ENCODE peak calls at places on chromosome 1, in seven cellular contexts. One of them, this sample, is unnamed.

GRCh38 chr1:31266547-31266946 is 26.9 kb upstream of the NKAIN1 start:
- DNase-seq in heart right ventricle: no peak
- DNase-seq in fibroblast of the aortic adventitia: no peak
- DNase-seq in endothelial cell: no peak
- DNase-seq in right atrium auricular region: no peak
- DNase-seq in foreskin fibroblast: no peak
- DNase-seq in uterus: no peak
- DNase-seq in this sample: no peak

GRCh38 chr1:174652496-174653280 is 204.9 kb downstream of the GPR52 start:
- DNase-seq in heart right ventricle: no peak
- DNase-seq in fibroblast of the aortic adventitia: no peak
- DNase-seq in uterus: no peak
- DNase-seq in right atrium auricular region: no peak
- DNase-seq in foreskin fibroblast: no peak
- DNase-seq in endothelial cell: no peak
- DNase-seq in this sample: no peak

GRCh38 chr1:16158993-16159831 is 3.3 kb upstream of the EPHA2 start:
- DNase-seq in endothelial cell: no peak
- DNase-seq in uterus: no peak
- DNase-seq in fibroblast of the aortic adventitia: no peak
- DNase-seq in foreskin fibroblast: no peak
- DNase-seq in right atrium auricular region: no peak
- DNase-seq in heart right ventricle: no peak
- DNase-seq in this sample: no peak

GRCh38 chr1:1021010-1021845 is 1.3 kb downstream of the AGRN start:
- DNase-seq in fibroblast of the aortic adventitia: peak
- DNase-seq in uterus: peak
- DNase-seq in foreskin fibroblast: peak
- DNase-seq in heart right ventricle: peak
- DNase-seq in endothelial cell: no peak
- DNase-seq in right atrium auricular region: no peak
- DNase-seq in this sample: peak

GRCh38 chr1:32861904-32862698 is 8.6 kb downstream of the FNDC5 start:
- DNase-seq in heart right ventricle: no peak
- DNase-seq in fibroblast of the aortic adventitia: peak
- DNase-seq in right atrium auricular region: no peak
- DNase-seq in uterus: no peak
- DNase-seq in endothelial cell: no peak
- DNase-seq in foreskin fibroblast: peak
- DNase-seq in this sample: no peak

GRCh38 chr1:15177710-15178166 is 24.2 kb downstream of the TMEM51 start:
- DNase-seq in right atrium auricular region: no peak
- DNase-seq in fibroblast of the aortic adventitia: no peak
- DNase-seq in uterus: no peak
- DNase-seq in heart right ventricle: no peak
- DNase-seq in endothelial cell: no peak
- DNase-seq in foreskin fibroblast: no peak
- DNase-seq in this sample: peak

GRCh38 chr1:196433000-196433399 is 175.2 kb downstream of the KCNT2 start:
- DNase-seq in foreskin fibroblast: no peak
- DNase-seq in heart right ventricle: no peak
- DNase-seq in right atrium auricular region: no peak
- DNase-seq in uterus: no peak
- DNase-seq in fibroblast of the aortic adventitia: peak
- DNase-seq in endothelial cell: no peak
- DNase-seq in this sample: peak

GRCh38 chr1:86421601-86422280 is 2.2 kb upstream of the CLCA2 start:
- DNase-seq in fibroblast of the aortic adventitia: peak
- DNase-seq in heart right ventricle: no peak
- DNase-seq in foreskin fibroblast: peak
- DNase-seq in right atrium auricular region: no peak
- DNase-seq in endothelial cell: no peak
- DNase-seq in uterus: no peak
- DNase-seq in this sample: no peak

GRCh38 chr1:36561365-36561731 is 78.6 kb upstream of the CSF3R start:
- DNase-seq in heart right ventricle: no peak
- DNase-seq in endothelial cell: no peak
- DNase-seq in right atrium auricular region: no peak
- DNase-seq in foreskin fibroblast: no peak
- DNase-seq in fibroblast of the aortic adventitia: no peak
- DNase-seq in uterus: no peak
- DNase-seq in this sample: no peak

GRCh38 chr1:27130798-27131197 is 24.1 kb downstream of the SLC9A1 start:
- DNase-seq in foreskin fibroblast: no peak
- DNase-seq in fibroblast of the aortic adventitia: no peak
- DNase-seq in right atrium auricular region: no peak
- DNase-seq in endothelial cell: no peak
- DNase-seq in heart right ventricle: peak
- DNase-seq in uterus: no peak
- DNase-seq in this sample: no peak

GRCh38 chr1:199774433-199775089 is 252.9 kb upstream of the NR5A2 start:
- DNase-seq in heart right ventricle: no peak
- DNase-seq in foreskin fibroblast: peak
- DNase-seq in right atrium auricular region: no peak
- DNase-seq in uterus: no peak
- DNase-seq in fibroblast of the aortic adventitia: no peak
- DNase-seq in endothelial cell: no peak
- DNase-seq in this sample: no peak

GRCh38 chr1:33170351-33171274 is 11.2 kb downstream of the TRIM62 start:
- DNase-seq in right atrium auricular region: no peak
- DNase-seq in foreskin fibroblast: no peak
- DNase-seq in uterus: no peak
- DNase-seq in heart right ventricle: peak
- DNase-seq in fibroblast of the aortic adventitia: no peak
- DNase-seq in endothelial cell: no peak
- DNase-seq in this sample: no peak

GRCh38 chr1:91092503-91092902 is 70.7 kb upstream of the ZNF644 start:
- DNase-seq in foreskin fibroblast: no peak
- DNase-seq in uterus: no peak
- DNase-seq in right atrium auricular region: no peak
- DNase-seq in fibroblast of the aortic adventitia: no peak
- DNase-seq in heart right ventricle: no peak
- DNase-seq in endothelial cell: no peak
- DNase-seq in this sample: no peak

GRCh38 chr1:166839600-166840308 is 479 bp downstream of the POGK start:
- DNase-seq in uterus: peak
- DNase-seq in heart right ventricle: peak
- DNase-seq in fibroblast of the aortic adventitia: peak
- DNase-seq in right atrium auricular region: no peak
- DNase-seq in endothelial cell: peak
- DNase-seq in foreskin fibroblast: peak
- DNase-seq in this sample: peak

GRCh38 chr1:231318568-231318967 is 19.1 kb downstream of the EXOC8 start:
- DNase-seq in right atrium auricular region: no peak
- DNase-seq in heart right ventricle: no peak
- DNase-seq in uterus: no peak
- DNase-seq in endothelial cell: no peak
- DNase-seq in foreskin fibroblast: no peak
- DNase-seq in fibroblast of the aortic adventitia: no peak
- DNase-seq in this sample: no peak

GRCh38 chr1:222087207-222087920 is 345.5 kb upstream of the DUSP10 start:
- DNase-seq in right atrium auricular region: no peak
- DNase-seq in uterus: no peak
- DNase-seq in heart right ventricle: no peak
- DNase-seq in endothelial cell: no peak
- DNase-seq in fibroblast of the aortic adventitia: peak
- DNase-seq in foreskin fibroblast: peak
- DNase-seq in this sample: no peak

GRCh38 chr1:154742586-154742985 is 127.5 kb downstream of the KCNN3 start:
- DNase-seq in uterus: no peak
- DNase-seq in endothelial cell: no peak
- DNase-seq in foreskin fibroblast: no peak
- DNase-seq in right atrium auricular region: no peak
- DNase-seq in fibroblast of the aortic adventitia: no peak
- DNase-seq in heart right ventricle: no peak
- DNase-seq in this sample: no peak

GRCh38 chr1:154743536-154744036 is 126.5 kb downstream of the KCNN3 start:
- DNase-seq in fibroblast of the aortic adventitia: no peak
- DNase-seq in endothelial cell: no peak
- DNase-seq in right atrium auricular region: no peak
- DNase-seq in heart right ventricle: no peak
- DNase-seq in foreskin fibroblast: no peak
- DNase-seq in uterus: no peak
- DNase-seq in this sample: no peak

GRCh38 chr1:154739654-154740053 is 130.4 kb downstream of the KCNN3 start:
- DNase-seq in heart right ventricle: no peak
- DNase-seq in right atrium auricular region: no peak
- DNase-seq in uterus: no peak
- DNase-seq in foreskin fibroblast: no peak
- DNase-seq in endothelial cell: no peak
- DNase-seq in fibroblast of the aortic adventitia: no peak
- DNase-seq in this sample: no peak

GRCh38 chr1:154741327-154741726 is 128.8 kb downstream of the KCNN3 start:
- DNase-seq in heart right ventricle: no peak
- DNase-seq in uterus: no peak
- DNase-seq in fibroblast of the aortic adventitia: peak
- DNase-seq in endothelial cell: no peak
- DNase-seq in foreskin fibroblast: no peak
- DNase-seq in right atrium auricular region: no peak
- DNase-seq in this sample: no peak

DNA sequence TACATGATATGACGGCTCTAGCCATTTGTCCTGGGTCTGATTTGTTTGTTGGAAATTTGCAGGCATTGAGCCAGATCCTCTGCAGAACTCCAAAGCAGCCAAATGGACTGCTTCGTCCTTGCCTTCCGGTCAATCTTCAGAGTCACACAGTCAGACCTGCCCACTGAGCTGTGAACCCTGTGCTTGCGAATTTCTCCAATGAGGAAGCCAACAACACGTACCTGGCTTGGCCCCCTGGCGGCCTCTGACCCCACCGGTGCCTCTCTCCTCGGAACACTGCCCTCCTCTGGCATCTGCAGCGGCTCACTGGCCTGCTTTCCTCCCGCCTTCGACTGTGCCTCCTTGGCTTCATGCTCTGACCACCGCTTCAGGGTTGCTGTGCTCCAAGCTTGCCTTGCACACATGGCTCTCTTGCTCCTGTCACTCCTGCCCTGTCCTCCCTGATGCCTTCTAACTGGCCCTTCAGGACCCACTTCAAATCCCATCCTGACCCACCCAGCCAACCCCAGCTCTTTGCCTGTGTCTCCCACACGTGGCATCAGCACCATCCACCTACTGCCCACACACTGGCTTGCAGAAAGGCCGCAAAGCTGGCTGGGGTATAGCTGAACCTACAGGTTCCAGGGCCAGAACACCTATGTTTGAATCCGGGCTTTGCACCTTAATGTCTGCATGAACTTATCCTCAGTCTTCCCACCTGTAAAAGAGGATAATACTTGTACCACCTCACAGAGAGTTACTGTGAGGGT is 128.2 kb downstream of the KCNN3 start:
- DNase-seq in right atrium auricular region: no peak
- DNase-seq in uterus: peak
- DNase-seq in fibroblast of the aortic adventitia: peak
- DNase-seq in foreskin fibroblast: no peak
- DNase-seq in heart right ventricle: peak
- DNase-seq in endothelial cell: peak
- DNase-seq in this sample: no peak
- TF ChIP-seq CTCF in right atrium auricular region: no peak
- TF ChIP-seq CTCF in uterus: no peak
- TF ChIP-seq CTCF in fibroblast of the aortic adventitia: no peak
- TF ChIP-seq CTCF in foreskin fibroblast: no peak
- TF ChIP-seq CTCF in heart right ventricle: no peak
- TF ChIP-seq CTCF in endothelial cell: peak
- TF ChIP-seq CTCF in this sample: no peak

DNA sequence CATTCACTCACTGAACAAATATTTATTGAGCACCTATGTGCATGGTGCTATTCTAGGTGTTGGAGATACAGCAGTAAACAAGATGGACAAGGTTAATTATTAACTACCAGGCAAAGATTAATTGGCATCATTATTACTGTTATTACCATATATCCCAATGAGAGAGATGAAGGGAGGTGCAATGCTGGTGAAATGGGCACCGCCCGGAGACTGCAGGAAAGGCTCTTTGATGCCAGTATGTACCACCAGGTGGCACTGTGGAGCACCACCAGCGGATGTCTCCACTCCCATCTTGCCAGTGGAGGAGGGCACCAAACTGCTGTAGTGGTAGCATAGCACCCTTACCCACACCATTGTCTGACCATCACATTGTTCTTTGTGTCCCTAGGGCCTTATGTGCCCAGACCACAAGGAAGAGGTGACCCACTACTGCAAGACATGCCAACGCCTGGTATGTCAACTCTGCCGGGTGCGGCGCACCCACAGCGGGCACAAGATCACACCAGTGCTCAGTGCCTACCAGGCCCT is 3.0 kb downstream of the TRIM46 start:
- DNase-seq in foreskin fibroblast: peak
- DNase-seq in uterus: peak
- DNase-seq in heart right ventricle: peak
- DNase-seq in right atrium auricular region: peak
- DNase-seq in endothelial cell: peak
- DNase-seq in fibroblast of the aortic adventitia: peak
- DNase-seq in this sample: peak
- TF ChIP-seq CTCF in foreskin fibroblast: peak
- TF ChIP-seq CTCF in uterus: peak
- TF ChIP-seq CTCF in heart right ventricle: peak
- TF ChIP-seq CTCF in right atrium auricular region: peak
- TF ChIP-seq CTCF in endothelial cell: peak
- TF ChIP-seq CTCF in fibroblast of the aortic adventitia: peak
- TF ChIP-seq CTCF in this sample: peak

GRCh38 chr1:151060241-151061011 is at the start of gene MLLT11:
- DNase-seq in heart right ventricle: peak
- DNase-seq in uterus: peak
- DNase-seq in foreskin fibroblast: peak
- DNase-seq in fibroblast of the aortic adventitia: peak
- DNase-seq in endothelial cell: peak
- DNase-seq in right atrium auricular region: peak
- DNase-seq in this sample: peak

GRCh38 chr1:151061704-151062103 is 1.5 kb downstream of the MLLT11 start:
- DNase-seq in foreskin fibroblast: no peak
- DNase-seq in fibroblast of the aortic adventitia: peak
- DNase-seq in heart right ventricle: no peak
- DNase-seq in right atrium auricular region: no peak
- DNase-seq in uterus: no peak
- DNase-seq in endothelial cell: no peak
- DNase-seq in this sample: no peak

GRCh38 chr1:151062738-151063371 is 2.7 kb downstream of the MLLT11 start:
- DNase-seq in endothelial cell: no peak
- DNase-seq in right atrium auricular region: no peak
- DNase-seq in fibroblast of the aortic adventitia: peak
- DNase-seq in foreskin fibroblast: peak
- DNase-seq in heart right ventricle: no peak
- DNase-seq in uterus: no peak
- DNase-seq in this sample: peak

GRCh38 chr1:151059342-151060240 is at the start of gene CDC42SE1:
- DNase-seq in foreskin fibroblast: peak
- DNase-seq in heart right ventricle: peak
- DNase-seq in fibroblast of the aortic adventitia: peak
- DNase-seq in right atrium auricular region: peak
- DNase-seq in uterus: peak
- DNase-seq in endothelial cell: peak
- DNase-seq in this sample: peak

GRCh38 chr1:151061012-151061401 is 810 bp downstream of the MLLT11 start:
- DNase-seq in fibroblast of the aortic adventitia: peak
- DNase-seq in foreskin fibroblast: no peak
- DNase-seq in heart right ventricle: no peak
- DNase-seq in uterus: no peak
- DNase-seq in endothelial cell: no peak
- DNase-seq in right atrium auricular region: no peak
- DNase-seq in this sample: no peak
- TF ChIP-seq CTCF in fibroblast of the aortic adventitia: no peak
- TF ChIP-seq CTCF in foreskin fibroblast: no peak
- TF ChIP-seq CTCF in heart right ventricle: no peak
- TF ChIP-seq CTCF in uterus: no peak
- TF ChIP-seq CTCF in endothelial cell: no peak
- TF ChIP-seq CTCF in right atrium auricular region: no peak
- TF ChIP-seq CTCF in this sample: no peak

GRCh38 chr1:37808369-37809319 is 636 bp upstream of the YRDC start:
- DNase-seq in endothelial cell: peak
- DNase-seq in uterus: peak
- DNase-seq in fibroblast of the aortic adventitia: peak
- DNase-seq in right atrium auricular region: peak
- DNase-seq in foreskin fibroblast: peak
- DNase-seq in heart right ventricle: peak
- DNase-seq in this sample: peak
- TF ChIP-seq CTCF in endothelial cell: no peak
- TF ChIP-seq CTCF in uterus: no peak
- TF ChIP-seq CTCF in fibroblast of the aortic adventitia: no peak
- TF ChIP-seq CTCF in right atrium auricular region: no peak
- TF ChIP-seq CTCF in foreskin fibroblast: no peak
- TF ChIP-seq CTCF in heart right ventricle: no peak
- TF ChIP-seq CTCF in this sample: no peak